ENCODE peak calls at places on chromosomes 5 and 9, in four cellular contexts. One of them, this sample, is unnamed.
A peak's percentile ranks its signal among the peaks of the same experiment; 100 is the strongest.

GRCh38 chr9:135068776-135069415 is 18.6 kb upstream of the OLFM1 start:
- DNase-seq in GM12891: no peak
- DNase-seq in suprapubic skin: peak; percentile 64
- DNase-seq in HL-60: no peak
- DNase-seq in this sample: no peak

GRCh38 chr9:78562021-78562420 is 265.1 kb downstream of the PSAT1 start:
- DNase-seq in GM12891: no peak
- DNase-seq in suprapubic skin: no peak
- DNase-seq in HL-60: no peak
- DNase-seq in this sample: no peak

GRCh38 chr9:129714393-129715051 is 38.3 kb downstream of the PTGES start:
- DNase-seq in HL-60: peak; percentile 5
- DNase-seq in GM12891: no peak
- DNase-seq in suprapubic skin: no peak
- DNase-seq in this sample: no peak

GRCh38 chr5:143714629-143715028 is 97.3 kb upstream of the HMHB1 start:
- DNase-seq in suprapubic skin: no peak
- DNase-seq in HL-60: no peak
- DNase-seq in GM12891: no peak
- DNase-seq in this sample: no peak

GRCh38 chr5:80860934-80861613 is 99.1 kb upstream of the RASGRF2 start:
- DNase-seq in suprapubic skin: no peak
- DNase-seq in GM12891: no peak
- DNase-seq in HL-60: no peak
- DNase-seq in this sample: no peak

GRCh38 chr9:88937248-88937647 is 54.0 kb upstream of the S1PR3 start:
- DNase-seq in GM12891: no peak
- DNase-seq in HL-60: no peak
- DNase-seq in suprapubic skin: no peak
- DNase-seq in this sample: no peak

GRCh38 chr5:158287643-158288228 is 428.8 kb upstream of the CLINT1 start:
- DNase-seq in suprapubic skin: no peak
- DNase-seq in GM12891: no peak
- DNase-seq in HL-60: no peak
- DNase-seq in this sample: peak; percentile 5

GRCh38 chr5:154647760-154648143 is 107.4 kb upstream of the LARP1 start:
- DNase-seq in HL-60: no peak
- DNase-seq in GM12891: no peak
- DNase-seq in suprapubic skin: no peak
- DNase-seq in this sample: no peak

GRCh38 chr5:66828046-66828550 is 231.9 kb downstream of the MAST4 start:
- DNase-seq in HL-60: no peak
- DNase-seq in GM12891: no peak
- DNase-seq in suprapubic skin: no peak
- DNase-seq in this sample: no peak

GRCh38 chr5:158943057-158943456 is 156.7 kb downstream of the EBF1 start:
- DNase-seq in GM12891: no peak
- DNase-seq in suprapubic skin: no peak
- DNase-seq in HL-60: no peak
- DNase-seq in this sample: no peak

GRCh38 chr9:72557549-72557948 is 36.1 kb downstream of the TMC1 start:
- DNase-seq in GM12891: no peak
- DNase-seq in HL-60: no peak
- DNase-seq in suprapubic skin: no peak
- DNase-seq in this sample: no peak

GRCh38 chr5:174177531-174177930 is 132.0 kb downstream of the NSG2 start:
- DNase-seq in suprapubic skin: no peak
- DNase-seq in HL-60: no peak
- DNase-seq in GM12891: no peak
- DNase-seq in this sample: no peak

GRCh38 chr9:99506781-99507305 is 284.8 kb downstream of the SEC61B start:
- DNase-seq in GM12891: no peak
- DNase-seq in suprapubic skin: no peak
- DNase-seq in HL-60: no peak
- DNase-seq in this sample: no peak

GRCh38 chr9:121440265-121440664 is 59.4 kb downstream of the GGTA1 start:
- DNase-seq in GM12891: no peak
- DNase-seq in HL-60: no peak
- DNase-seq in suprapubic skin: no peak
- DNase-seq in this sample: no peak

GRCh38 chr9:123225374-123225813 is 43.0 kb downstream of the STRBP start:
- DNase-seq in HL-60: peak; percentile 10
- DNase-seq in suprapubic skin: no peak
- DNase-seq in GM12891: peak; percentile 19
- DNase-seq in this sample: peak; percentile 32

GRCh38 chr5:32585122-32585445 is 273 bp upstream of the SUB1 start:
- DNase-seq in HL-60: no peak
- DNase-seq in GM12891: no peak
- DNase-seq in suprapubic skin: no peak
- DNase-seq in this sample: no peak

GRCh38 chr5:32584651-32585050 is 706 bp upstream of the SUB1 start:
- DNase-seq in suprapubic skin: no peak
- DNase-seq in HL-60: no peak
- DNase-seq in GM12891: no peak
- DNase-seq in this sample: no peak

GRCh38 chr5:32586251-32586642 is 890 bp downstream of the SUB1 start:
- DNase-seq in suprapubic skin: no peak
- DNase-seq in GM12891: no peak
- DNase-seq in HL-60: no peak
- DNase-seq in this sample: no peak

GRCh38 chr5:32587067-32587551 is 1.8 kb downstream of the SUB1 start:
- DNase-seq in HL-60: no peak
- DNase-seq in suprapubic skin: no peak
- DNase-seq in GM12891: no peak
- DNase-seq in this sample: no peak

GRCh38 chr5:32585446-32586250 is at the start of gene SUB1:
- DNase-seq in suprapubic skin: peak; percentile 96
- DNase-seq in HL-60: peak; percentile 93
- DNase-seq in GM12891: peak; percentile 74
- DNase-seq in this sample: peak; percentile 85
- TF ChIP-seq POLR2AphosphoS5 in suprapubic skin: peak; percentile 75
- TF ChIP-seq POLR2AphosphoS5 in HL-60: peak; percentile 93
- TF ChIP-seq POLR2AphosphoS5 in GM12891: peak; percentile 95
- TF ChIP-seq POLR2AphosphoS5 in this sample: peak; percentile 87

GRCh38 chr9:37415011-37415719 is 7.3 kb upstream of the GRHPR start:
- DNase-seq in suprapubic skin: no peak
- DNase-seq in GM12891: no peak
- DNase-seq in HL-60: peak; percentile 76
- DNase-seq in this sample: peak; percentile 56
- TF ChIP-seq POLR2AphosphoS5 in suprapubic skin: no peak
- TF ChIP-seq POLR2AphosphoS5 in GM12891: no peak
- TF ChIP-seq POLR2AphosphoS5 in HL-60: no peak
- TF ChIP-seq POLR2AphosphoS5 in this sample: peak; percentile 59

DNA sequence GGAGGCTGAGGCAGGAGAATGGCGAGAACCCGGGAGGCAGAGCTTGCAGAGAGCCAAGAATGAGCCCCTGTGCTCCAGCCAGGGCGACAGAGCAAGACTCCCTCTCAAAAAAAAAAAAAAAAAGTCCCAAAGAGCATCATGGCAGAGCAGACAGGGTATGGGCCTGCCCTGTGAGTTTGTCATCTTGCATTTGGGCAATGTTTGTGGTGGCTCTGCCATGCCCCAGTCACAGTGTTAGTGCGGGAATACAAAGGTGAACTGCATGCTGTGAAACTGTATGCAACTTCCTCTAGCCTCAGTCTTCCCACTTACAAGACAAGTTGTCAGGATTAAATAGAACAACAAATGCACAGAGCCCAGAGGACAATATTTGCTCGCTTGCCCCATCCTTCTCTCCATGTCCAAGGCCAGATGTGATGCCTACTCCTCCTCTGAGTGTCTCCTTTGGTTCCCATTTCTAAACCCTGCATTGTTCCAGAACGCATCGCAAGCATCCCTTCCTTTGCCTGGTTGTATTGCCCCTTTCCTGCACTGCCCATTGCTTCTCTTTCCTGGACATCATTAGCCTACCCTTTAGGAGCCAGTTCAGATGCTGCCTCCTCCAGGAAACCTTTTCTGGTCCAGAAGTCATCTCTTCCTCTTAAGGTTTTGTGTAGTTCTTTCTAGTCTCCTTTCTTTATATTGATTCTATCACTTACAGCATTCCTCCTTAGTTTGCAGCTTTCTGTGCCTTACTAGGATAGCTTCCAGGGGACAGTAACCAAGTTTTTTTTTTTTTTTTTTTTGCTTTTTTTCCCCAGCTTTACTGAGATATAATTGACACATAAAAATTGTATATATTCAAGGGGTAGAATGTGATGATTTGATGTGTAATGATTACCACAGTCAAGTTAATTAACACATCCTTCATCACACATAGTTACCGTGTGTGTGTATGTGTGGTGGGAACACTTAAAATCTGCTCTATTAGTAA is 69.0 kb upstream of the TNFAIP8 start:
- DNase-seq in GM12891: no peak
- DNase-seq in HL-60: peak; percentile 25
- DNase-seq in suprapubic skin: no peak
- DNase-seq in this sample: no peak
- TF ChIP-seq POLR2AphosphoS5 in GM12891: no peak
- TF ChIP-seq POLR2AphosphoS5 in HL-60: no peak
- TF ChIP-seq POLR2AphosphoS5 in suprapubic skin: no peak
- TF ChIP-seq POLR2AphosphoS5 in this sample: no peak

GRCh38 chr5:10353241-10354047 is at the start of gene MARCHF6:
- DNase-seq in suprapubic skin: peak; percentile 96
- DNase-seq in HL-60: peak; percentile 92
- DNase-seq in GM12891: peak; percentile 70
- DNase-seq in this sample: peak; percentile 96

GRCh38 chr5:10354048-10354872 is 765 bp downstream of the MARCHF6 start:
- DNase-seq in suprapubic skin: no peak
- DNase-seq in HL-60: peak; percentile 50
- DNase-seq in GM12891: no peak
- DNase-seq in this sample: peak; percentile 50

GRCh38 chr5:10351882-10352395 is 1.6 kb upstream of the MARCHF6 start:
- DNase-seq in GM12891: no peak
- DNase-seq in HL-60: no peak
- DNase-seq in suprapubic skin: no peak
- DNase-seq in this sample: no peak

GRCh38 chr5:10352404-10353240 is 873 bp upstream of the MARCHF6 start:
- DNase-seq in GM12891: no peak
- DNase-seq in suprapubic skin: no peak
- DNase-seq in HL-60: peak; percentile 94
- DNase-seq in this sample: no peak

GRCh38 chr5:10351199-10351881 is 2.2 kb upstream of the MARCHF6 start:
- DNase-seq in GM12891: no peak
- DNase-seq in suprapubic skin: no peak
- DNase-seq in HL-60: no peak
- DNase-seq in this sample: no peak
- TF ChIP-seq POLR2AphosphoS5 in GM12891: no peak
- TF ChIP-seq POLR2AphosphoS5 in suprapubic skin: no peak
- TF ChIP-seq POLR2AphosphoS5 in HL-60: no peak
- TF ChIP-seq POLR2AphosphoS5 in this sample: no peak

GRCh38 chr9:127444921-127445850 is 6.0 kb downstream of the RPL12 start:
- DNase-seq in GM12891: no peak
- DNase-seq in suprapubic skin: no peak
- DNase-seq in HL-60: peak; percentile 19
- DNase-seq in this sample: no peak
- TF ChIP-seq POLR2AphosphoS5 in GM12891: peak; percentile 15
- TF ChIP-seq POLR2AphosphoS5 in suprapubic skin: no peak
- TF ChIP-seq POLR2AphosphoS5 in HL-60: peak; percentile 91
- TF ChIP-seq POLR2AphosphoS5 in this sample: no peak

DNA sequence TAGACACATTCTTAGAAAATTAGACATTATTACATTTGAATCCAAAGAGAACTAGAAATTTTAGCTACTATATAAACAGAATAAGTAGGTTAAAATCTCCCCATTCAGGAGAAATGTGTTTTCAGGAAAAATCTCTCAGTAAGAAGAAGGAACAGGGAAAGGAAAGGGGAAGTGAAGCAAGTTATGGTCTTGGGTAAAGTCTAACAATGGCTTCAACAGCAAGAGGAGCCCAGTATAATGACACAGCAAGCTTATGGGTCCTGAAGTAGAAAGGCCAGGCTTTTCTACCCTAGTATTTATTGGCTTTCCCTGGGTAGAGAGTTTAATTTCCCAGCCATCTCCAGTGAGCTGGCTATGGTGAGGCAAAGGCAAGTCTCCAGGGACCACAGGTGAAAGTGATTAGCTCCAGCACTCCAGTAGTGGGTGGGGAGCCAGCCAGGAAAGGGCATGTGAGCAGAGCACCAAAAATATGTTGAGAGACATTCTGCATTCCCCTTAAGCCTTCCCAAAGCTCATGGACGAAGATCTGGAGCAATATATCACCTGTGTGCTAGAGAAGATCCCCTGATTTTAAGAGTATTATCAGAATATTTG is 981.7 kb downstream of the NR2F1-AS1 start:
- DNase-seq in suprapubic skin: no peak
- DNase-seq in HL-60: peak; percentile 0
- DNase-seq in GM12891: no peak
- DNase-seq in this sample: no peak
- TF ChIP-seq POLR2AphosphoS5 in suprapubic skin: no peak
- TF ChIP-seq POLR2AphosphoS5 in HL-60: no peak
- TF ChIP-seq POLR2AphosphoS5 in GM12891: no peak
- TF ChIP-seq POLR2AphosphoS5 in this sample: no peak

DNA sequence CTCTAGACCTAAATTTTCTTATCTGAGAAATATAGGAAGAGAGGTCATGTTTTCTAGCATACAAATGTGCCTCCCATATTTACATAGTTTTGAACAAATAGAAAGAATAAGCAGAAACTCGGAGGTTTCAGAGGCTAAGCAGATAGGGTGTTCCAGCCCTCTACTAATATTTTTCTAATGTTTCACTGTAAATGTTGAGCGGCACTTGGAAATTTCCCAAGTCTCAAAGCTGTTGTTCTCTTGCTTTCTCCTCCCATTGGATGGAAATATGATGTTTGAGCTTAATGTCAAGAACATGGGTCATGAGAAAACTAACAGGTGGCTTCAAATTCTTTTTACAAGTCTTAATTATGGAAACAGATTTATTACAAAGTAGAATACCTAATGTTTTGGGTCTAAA is 5.1 kb downstream of the SPINK1 start:
- DNase-seq in HL-60: no peak
- DNase-seq in suprapubic skin: no peak
- DNase-seq in GM12891: no peak
- DNase-seq in this sample: no peak
- TF ChIP-seq POLR2AphosphoS5 in HL-60: no peak
- TF ChIP-seq POLR2AphosphoS5 in suprapubic skin: no peak
- TF ChIP-seq POLR2AphosphoS5 in GM12891: no peak
- TF ChIP-seq POLR2AphosphoS5 in this sample: no peak

GRCh38 chr9:93268551-93269314 is 84.8 kb downstream of the WNK2 start:
- DNase-seq in HL-60: no peak
- DNase-seq in suprapubic skin: peak; percentile 52
- DNase-seq in GM12891: peak; percentile 53
- DNase-seq in this sample: peak; percentile 35
- TF ChIP-seq POLR2AphosphoS5 in HL-60: no peak
- TF ChIP-seq POLR2AphosphoS5 in suprapubic skin: no peak
- TF ChIP-seq POLR2AphosphoS5 in GM12891: no peak
- TF ChIP-seq POLR2AphosphoS5 in this sample: no peak

GRCh38 chr9:37474438-37474837 is 9.2 kb upstream of the ZBTB5 start:
- DNase-seq in suprapubic skin: no peak
- DNase-seq in HL-60: no peak
- DNase-seq in GM12891: no peak
- DNase-seq in this sample: no peak

GRCh38 chr9:37476930-37477329 is 8.8 kb upstream of the POLR1E start:
- DNase-seq in GM12891: no peak
- DNase-seq in HL-60: no peak
- DNase-seq in suprapubic skin: no peak
- DNase-seq in this sample: no peak

GRCh38 chr9:37468620-37469019 is 3.4 kb upstream of the ZBTB5 start:
- DNase-seq in GM12891: no peak
- DNase-seq in HL-60: no peak
- DNase-seq in suprapubic skin: no peak
- DNase-seq in this sample: no peak

GRCh38 chr9:37466037-37466709 is 923 bp upstream of the ZBTB5 start:
- DNase-seq in HL-60: peak; percentile 41
- DNase-seq in GM12891: peak; percentile 27
- DNase-seq in suprapubic skin: peak; percentile 86
- DNase-seq in this sample: peak; percentile 43

GRCh38 chr9:37471942-37472679 is 6.9 kb upstream of the ZBTB5 start:
- DNase-seq in suprapubic skin: no peak
- DNase-seq in HL-60: no peak
- DNase-seq in GM12891: no peak
- DNase-seq in this sample: peak; percentile 35
- TF ChIP-seq POLR2AphosphoS5 in suprapubic skin: no peak
- TF ChIP-seq POLR2AphosphoS5 in HL-60: no peak
- TF ChIP-seq POLR2AphosphoS5 in GM12891: no peak
- TF ChIP-seq POLR2AphosphoS5 in this sample: peak; percentile 70

This sample was measured in prostate gland.